ENCODE peak calls at places on chromosomes 3 and 15, in ten cellular contexts. L, G, E, W, J, B, O, A, I and D are unnamed samples.

GRCh38 chr3:74537164-74537563 is 77.3 kb downstream of the CNTN3 start:
- DNase-seq in L (peak; percentile 63), G (peak; percentile 19), E (no peak), W (no peak), J (no peak), B (no peak), O (no peak), A (no peak), I (no peak), D (peak; percentile 15)

GRCh38 chr3:36944012-36944640 is 728 bp downstream of the TRANK1 start:
- DNase-seq in L (no peak), G (peak; percentile 76), E (peak; percentile 30), W (no peak), J (peak; percentile 10), B (peak; percentile 81), O (peak; percentile 55), A (peak; percentile 35), I (peak; percentile 59), D (no peak)

GRCh38 chr3:153284282-153284938 is 122.4 kb downstream of the RAP2B start:
- DNase-seq in L (peak; percentile 75), G (peak; percentile 57), E (peak; percentile 45), W (peak; percentile 45), J (peak; percentile 11), B (no peak), O (peak; percentile 70), A (no peak), I (peak; percentile 51), D (peak; percentile 84)

GRCh38 chr15:57333487-57333886 is 42.8 kb upstream of the CGNL1 start:
- DNase-seq in L (no peak), G (no peak), E (no peak), W (no peak), J (no peak), B (no peak), O (no peak), A (no peak), I (no peak), D (no peak)

GRCh38 chr3:50612973-50613851 is 1.6 kb upstream of the CISH start:
- DNase-seq in L (no peak), G (no peak), E (no peak), W (no peak), J (no peak), B (no peak), O (peak; percentile 15), A (no peak), I (no peak), D (no peak)

GRCh38 chr15:82551646-82552247 is 11.5 kb upstream of the RPS17 start:
- DNase-seq in L (no peak), G (no peak), E (no peak), W (no peak), J (no peak), B (no peak), O (no peak), A (no peak), I (no peak), D (no peak)

GRCh38 chr3:187102073-187102634 is 37.1 kb downstream of the RPL39L start:
- DNase-seq in L (no peak), G (no peak), E (no peak), W (no peak), J (no peak), B (no peak), O (no peak), A (no peak), I (no peak), D (no peak)

GRCh38 chr3:108486272-108486787 is 24.1 kb downstream of the MYH15 start:
- DNase-seq in L (no peak), G (no peak), E (no peak), W (no peak), J (no peak), B (no peak), O (no peak), A (no peak), I (no peak), D (no peak)

GRCh38 chr3:40054568-40055222 is 245.3 kb downstream of the MYRIP start:
- DNase-seq in L (no peak), G (no peak), E (no peak), W (no peak), J (no peak), B (no peak), O (no peak), A (no peak), I (no peak), D (no peak)

GRCh38 chr3:184582583-184582982 is 21.0 kb downstream of the EPHB3 start:
- DNase-seq in L (peak; percentile 42), G (peak; percentile 61), E (no peak), W (no peak), J (no peak), B (peak; percentile 91), O (no peak), A (no peak), I (peak; percentile 54), D (no peak)

GRCh38 chr3:169256027-169256426 is 407.5 kb downstream of the MECOM start:
- DNase-seq in L (no peak), G (no peak), E (no peak), W (no peak), J (no peak), B (no peak), O (no peak), A (no peak), I (no peak), D (no peak)

GRCh38 chr15:25170113-25170731 is 215.4 kb downstream of the SNRPN start:
- DNase-seq in L (no peak), G (peak; percentile 4), E (no peak), W (no peak), J (no peak), B (no peak), O (no peak), A (no peak), I (no peak), D (no peak)

GRCh38 chr15:62931650-62932049 is 110.9 kb upstream of the TPM1 start:
- DNase-seq in L (no peak), G (no peak), E (no peak), W (no peak), J (no peak), B (no peak), O (no peak), A (no peak), I (no peak), D (no peak)